ENCODE peak calls at places on chromosomes 4 and X, in six cellular contexts. K is amniotic stem cell, M is ecto neural progenitor cell, R is astrocyte of the spinal cord, D is fibroblast of lung, T is NAMALWA. L is an unnamed sample.

GRCh38 chr4:119314356-119314755 is 7.6 kb downstream of the FABP2 start:
- DNase-seq in K (peak), M (no peak), R (peak), D (peak), T (peak), L (peak)

GRCh38 chr4:143626134-143626859 is 74.2 kb downstream of the FREM3 start:
- DNase-seq in K (no peak), M (no peak), R (peak), D (peak), T (no peak), L (no peak)

GRCh38 chr4:188023682-188024081 is 28.1 kb downstream of the ZFP42 start:
- DNase-seq in K (no peak), M (no peak), R (no peak), D (peak), T (no peak), L (peak)

GRCh38 chr4:5009796-5010195 is 9.5 kb downstream of the CYTL1 start:
- DNase-seq in K (no peak), M (no peak), R (no peak), D (no peak), T (no peak), L (no peak)

GRCh38 chr4:86453044-86453501 is 93.2 kb upstream of the MAPK10 start:
- DNase-seq in K (no peak), M (no peak), R (peak), D (peak), T (no peak), L (no peak)

GRCh38 chrX:124151195-124151594 is 181.3 kb upstream of the TEX13D start:
- DNase-seq in K (no peak), M (no peak), R (no peak), D (no peak), T (no peak), L (no peak)

GRCh38 chr4:160546201-160546600 is 1443.3 kb downstream of the RAPGEF2 start:
- DNase-seq in K (no peak), M (no peak), R (no peak), D (no peak), T (no peak), L (no peak)

GRCh38 chrX:97117572-97117971 is 233.9 kb downstream of the RPA4 start:
- DNase-seq in K (no peak), M (no peak), R (no peak), D (no peak), T (no peak), L (no peak)

GRCh38 chrX:136608295-136608933 is 39.5 kb upstream of the CD40LG start:
- DNase-seq in K (no peak), M (no peak), R (peak), D (peak), T (peak), L (no peak)

GRCh38 chrX:71859637-71860036 is 51.0 kb upstream of the NHSL2 start:
- DNase-seq in K (peak), M (no peak), R (peak), D (peak), T (peak), L (peak)

GRCh38 chrX:18389968-18390367 is 35.4 kb upstream of the CDKL5 start:
- DNase-seq in K (no peak), M (no peak), R (no peak), D (no peak), T (peak), L (no peak)

GRCh38 chr4:118348886-118349285 is 3.9 kb downstream of the PRSS12 start:
- DNase-seq in K (no peak), M (no peak), R (no peak), D (no peak), T (no peak), L (no peak)

GRCh38 chrX:1444896-1445480 is 7.7 kb downstream of the ASMTL start:
- DNase-seq in K (no peak), M (peak), R (no peak), D (no peak), T (no peak), L (no peak)

GRCh38 chrX:15511563-15511962 is 11.0 kb downstream of the BMX start:
- DNase-seq in K (no peak), M (no peak), R (no peak), D (no peak), T (no peak), L (peak)

GRCh38 chr4:79319975-79320374 is 5.9 kb downstream of the NAA11 start:
- DNase-seq in K (no peak), M (no peak), R (no peak), D (no peak), T (no peak), L (no peak)

GRCh38 chr4:13599159-13599558 is 28.4 kb downstream of the BOD1L1 start:
- DNase-seq in K (no peak), M (no peak), R (no peak), D (no peak), T (no peak), L (no peak)

GRCh38 chr4:119498520-119498919 is 130.1 kb downstream of the PDE5A start:
- DNase-seq in K (no peak), M (no peak), R (peak), D (no peak), T (no peak), L (no peak)

GRCh38 chrX:12013220-12013619 is 125.1 kb upstream of the FRMPD4 start:
- DNase-seq in K (no peak), M (no peak), R (peak), D (peak), T (no peak), L (peak)

GRCh38 chrX:40685352-40685918 is 38.1 kb upstream of the CXorf38 start:
- DNase-seq in K (no peak), M (no peak), R (no peak), D (no peak), T (peak), L (no peak)

GRCh38 chr4:169439244-169439643 is 168.5 kb upstream of the SH3RF1 start:
- DNase-seq in K (no peak), M (no peak), R (peak), D (peak), T (no peak), L (no peak)

GRCh38 chr4:60365176-60365575 is 835.0 kb upstream of the ADGRL3 start:
- DNase-seq in K (no peak), M (no peak), R (no peak), D (no peak), T (no peak), L (no peak)

GRCh38 chrX:1106478-1107210 is 105.8 kb downstream of the CRLF2 start:
- DNase-seq in K (no peak), M (no peak), R (no peak), D (no peak), T (no peak), L (no peak)

GRCh38 chrX:4263005-4263404 is 549.6 kb upstream of the PRKX start:
- DNase-seq in K (no peak), M (no peak), R (no peak), D (no peak), T (peak), L (no peak)

GRCh38 chrX:13084611-13085010 is 40.2 kb upstream of the FAM9C start:
- DNase-seq in K (no peak), M (no peak), R (no peak), D (no peak), T (peak), L (no peak)

GRCh38 chrX:105190252-105190853 is 30.1 kb downstream of the TEX13A start:
- DNase-seq in K (no peak), M (no peak), R (peak), D (no peak), T (peak), L (peak)

GRCh38 chrX:17553451-17553850 is 178.5 kb downstream of the NHS start:
- DNase-seq in K (no peak), M (no peak), R (peak), D (peak), T (no peak), L (peak)

GRCh38 chr4:62070291-62070852 is 870.2 kb downstream of the ADGRL3 start:
- DNase-seq in K (no peak), M (no peak), R (no peak), D (no peak), T (no peak), L (no peak)

GRCh38 chr4:111506706-111507105 is 638.5 kb upstream of the FAM241A start:
- DNase-seq in K (peak), M (no peak), R (peak), D (peak), T (no peak), L (no peak)

GRCh38 chrX:129576539-129576938 is 36.5 kb downstream of the OCRL start:
- DNase-seq in K (no peak), M (no peak), R (no peak), D (no peak), T (no peak), L (no peak)

GRCh38 chrX:103585421-103586313 is at the start of gene TCEAL4:
- DNase-seq in K (no peak), M (peak), R (no peak), D (peak), T (peak), L (no peak)

GRCh38 chr4:121462660-121463261 is 81.9 kb upstream of the QRFPR start:
- DNase-seq in K (peak), M (no peak), R (peak), D (peak), T (peak), L (peak)

GRCh38 chrX:373641-374471 is 12.9 kb downstream of the PPP2R3B start:
- DNase-seq in K (no peak), M (peak), R (peak), D (peak), T (no peak), L (no peak)

GRCh38 chr4:104508224-104508623 is 13.5 kb upstream of the CXXC4 start:
- DNase-seq in K (no peak), M (no peak), R (no peak), D (no peak), T (no peak), L (no peak)